ENCODE peak calls at places on chromosomes 3 and 15, in seven cellular contexts. K is CD4-positive, alpha-beta T cell; U is uterus; L is hepatocyte; W is HFF-Myc; N is cardiac muscle cell; C is adrenal gland. M is an unnamed sample.

GRCh38 chr3:58005662-58006061 is 2.6 kb upstream of the FLNB start:
- DNase-seq in U (no peak), C (no peak), K (no peak), N (peak), W (no peak), L (peak), M (no peak)

GRCh38 chr3:145248928-145249327 is 912.1 kb downstream of the PLOD2 start:
- DNase-seq in L (no peak), K (no peak), C (no peak), N (no peak), W (no peak), U (no peak), M (no peak)

GRCh38 chr3:105466495-105467080 is 99.9 kb downstream of the ALCAM start:
- DNase-seq in U (no peak), N (no peak), K (no peak), C (no peak), L (no peak), W (no peak), M (no peak)

GRCh38 chr3:128488995-128489859 is 3.8 kb downstream of the GATA2 start:
- DNase-seq in L (peak), C (no peak), K (no peak), N (peak), W (no peak), U (peak), M (peak)

GRCh38 chr3:10242182-10243065 is 5.8 kb upstream of the TATDN2 start:
- DNase-seq in K (peak), N (peak), C (no peak), L (no peak), U (no peak), W (no peak), M (peak)

GRCh38 chr3:186653984-186654383 is 11.8 kb upstream of the HRG start:
- DNase-seq in C (no peak), L (no peak), N (peak), K (no peak), U (no peak), W (no peak), M (no peak)

GRCh38 chr3:171236586-171237120 is 210.1 kb upstream of the SLC2A2 start:
- DNase-seq in U (no peak), N (no peak), K (no peak), L (no peak), W (no peak), C (no peak), M (no peak)

GRCh38 chr3:9067352-9067975 is 104.2 kb upstream of the RAD18 start:
- DNase-seq in N (peak), K (no peak), W (peak), C (no peak), L (peak), U (peak), M (peak)

GRCh38 chr3:127688416-127689265 is 15.9 kb downstream of the ABTB1 start:
- DNase-seq in N (peak), W (no peak), C (no peak), U (peak), K (no peak), L (peak), M (no peak)

GRCh38 chr3:146469206-146470017 is at the start of gene PLSCR2:
- DNase-seq in K (peak), N (peak), W (no peak), C (peak), U (peak), L (peak), M (peak)

GRCh38 chr15:71754660-71755059 is 55.7 kb upstream of the NR2E3 start:
- DNase-seq in C (no peak), N (no peak), K (no peak), W (no peak), U (no peak), L (no peak), M (no peak)

GRCh38 chr15:71753346-71753745 is 57.0 kb upstream of the NR2E3 start:
- DNase-seq in L (no peak), U (no peak), K (no peak), C (no peak), N (peak), W (peak), M (no peak)

GRCh38 chr15:71755092-71755491 is 55.3 kb upstream of the NR2E3 start:
- DNase-seq in W (no peak), K (no peak), L (no peak), N (no peak), C (no peak), U (no peak), M (no peak)

GRCh38 chr15:71752085-71752484 is 58.3 kb upstream of the NR2E3 start:
- DNase-seq in L (no peak), U (no peak), N (no peak), K (no peak), C (no peak), W (no peak), M (no peak)

DNA sequence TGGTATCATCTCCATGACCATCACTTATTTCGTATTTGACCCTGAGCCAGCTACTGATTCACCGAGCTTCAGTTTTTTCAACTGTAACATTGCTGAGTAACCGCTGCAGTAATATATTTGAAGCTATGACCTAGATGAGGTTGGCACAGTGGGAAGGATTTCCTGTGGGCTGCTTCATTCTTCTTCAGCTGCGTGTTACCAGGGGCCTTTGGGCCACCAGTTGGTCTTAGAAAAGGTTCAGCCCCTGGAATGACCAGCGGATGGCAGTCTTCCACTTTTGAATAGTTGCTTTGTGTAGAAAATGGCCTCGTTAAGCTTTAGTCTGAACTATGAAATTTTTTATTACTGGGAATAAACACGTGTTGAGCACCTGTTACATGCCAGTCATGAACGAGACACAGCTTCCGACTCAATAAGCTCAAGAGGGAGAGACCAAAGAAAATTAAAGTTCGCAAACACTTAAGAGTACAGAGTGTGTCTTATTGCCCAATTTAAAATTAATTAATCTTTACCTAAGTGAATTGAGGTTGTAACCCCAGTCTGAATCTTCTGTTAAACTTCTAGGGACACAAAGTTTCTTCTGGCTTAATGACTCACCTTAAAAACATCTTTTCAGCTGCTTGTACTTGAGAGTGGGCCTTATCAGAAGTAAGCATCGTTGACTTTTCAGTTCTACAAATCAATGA is 57.6 kb upstream of the NR2E3 start:
- DNase-seq in W (peak), K (no peak), N (peak), U (no peak), C (peak), L (peak), M (peak)
- TF ChIP-seq CTCF in W (peak), K (no peak), N (peak), U (no peak), C (no peak), L (peak), M (peak)

GRCh38 chr15:40893019-40893723 is 1.1 kb upstream of the VPS18 start:
- DNase-seq in K (no peak), L (no peak), U (no peak), N (no peak), C (no peak), W (no peak), M (no peak)

GRCh38 chr15:40892449-40893012 is 1.7 kb upstream of the VPS18 start:
- DNase-seq in L (no peak), U (no peak), W (no peak), N (no peak), K (no peak), C (no peak), M (no peak)

GRCh38 chr15:40891810-40892448 is 2.3 kb upstream of the VPS18 start:
- DNase-seq in N (peak), C (no peak), K (no peak), U (no peak), L (peak), W (no peak), M (peak)

GRCh38 chr15:40893733-40894688 is at the start of gene VPS18:
- DNase-seq in K (peak), L (peak), U (peak), W (peak), N (peak), C (peak), M (peak)

GRCh38 chr15:40894689-40895308 is 549 bp downstream of the VPS18 start:
- DNase-seq in U (peak), C (peak), L (peak), K (peak), W (no peak), N (peak), M (peak)
- TF ChIP-seq CTCF in U (no peak), C (peak), L (peak), K (peak), W (peak), N (peak), M (peak)

GRCh38 chr15:52805351-52806283 is 15.5 kb upstream of the ONECUT1 start:
- DNase-seq in U (no peak), N (no peak), C (no peak), W (no peak), K (no peak), L (no peak), M (no peak)
- TF ChIP-seq CTCF in U (no peak), N (peak), C (no peak), W (no peak), K (no peak), L (no peak), M (peak)

DNA sequence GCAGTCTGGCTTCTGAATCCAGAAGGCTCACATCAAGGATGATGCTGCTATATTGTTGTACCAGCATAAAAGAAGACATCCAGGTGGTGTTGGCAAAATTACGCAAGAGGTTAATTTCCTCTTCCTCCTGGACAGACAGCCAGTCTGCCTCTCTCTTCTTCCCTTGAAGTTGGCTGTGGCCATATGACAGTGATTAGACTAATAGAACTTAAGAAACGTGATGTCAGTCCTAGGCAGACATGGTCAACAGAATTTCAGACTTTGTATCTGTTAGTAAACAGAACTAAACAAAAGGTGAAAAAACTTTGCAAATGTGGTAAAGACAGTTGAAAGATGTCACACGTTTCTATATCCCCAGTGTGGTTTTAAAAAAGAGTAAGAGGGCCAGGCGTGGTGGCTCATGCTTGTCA is 465.2 kb upstream of the NR2F2 start:
- DNase-seq in N (no peak), W (no peak), K (no peak), L (no peak), U (no peak), C (no peak), M (no peak)
- TF ChIP-seq CTCF in N (no peak), W (no peak), K (no peak), L (no peak), U (no peak), C (no peak), M (no peak)

GRCh38 chr3:124298951-124299350 is 307.0 kb upstream of the ROPN1 start:
- DNase-seq in W (no peak), C (no peak), L (no peak), K (no peak), N (peak), U (no peak), M (no peak)

GRCh38 chr3:124297062-124297980 is 305.4 kb upstream of the ROPN1 start:
- DNase-seq in K (no peak), L (no peak), W (no peak), C (no peak), N (peak), U (no peak), M (no peak)

GRCh38 chr3:124300416-124300815 is 308.5 kb upstream of the ROPN1 start:
- DNase-seq in U (no peak), C (no peak), N (no peak), K (no peak), L (no peak), W (no peak), M (no peak)

GRCh38 chr3:124296416-124296815 is 304.5 kb upstream of the ROPN1 start:
- DNase-seq in K (no peak), C (no peak), L (no peak), N (no peak), U (no peak), W (no peak), M (no peak)

GRCh38 chr3:124299831-124300230 is 307.9 kb upstream of the ROPN1 start:
- DNase-seq in C (no peak), L (no peak), U (no peak), K (no peak), N (no peak), W (no peak), M (no peak)
- TF ChIP-seq CTCF in C (no peak), L (no peak), U (no peak), K (no peak), N (no peak), W (no peak), M (no peak)

GRCh38 chr3:194138098-194138474 is 2.1 kb downstream of the HES1 start:
- DNase-seq in N (no peak), W (no peak), L (no peak), K (no peak), C (no peak), U (no peak), M (no peak)
- TF ChIP-seq CTCF in N (no peak), W (no peak), L (no peak), K (no peak), C (no peak), U (no peak), M (no peak)

GRCh38 chr15:31332681-31333071 is 6.0 kb downstream of the KLF13 start:
- DNase-seq in L (no peak), N (no peak), K (no peak), W (no peak), C (no peak), U (no peak), M (no peak)

GRCh38 chr15:31333119-31333518 is 6.5 kb downstream of the KLF13 start:
- DNase-seq in C (no peak), K (no peak), W (no peak), U (no peak), L (no peak), N (no peak), M (no peak)

GRCh38 chr15:31330836-31331235 is 4.2 kb downstream of the KLF13 start:
- DNase-seq in W (no peak), U (no peak), K (no peak), C (no peak), N (no peak), L (no peak), M (no peak)

GRCh38 chr15:31331389-31331788 is 4.8 kb downstream of the KLF13 start:
- DNase-seq in C (no peak), K (no peak), N (no peak), U (no peak), L (no peak), W (no peak), M (no peak)

DNA sequence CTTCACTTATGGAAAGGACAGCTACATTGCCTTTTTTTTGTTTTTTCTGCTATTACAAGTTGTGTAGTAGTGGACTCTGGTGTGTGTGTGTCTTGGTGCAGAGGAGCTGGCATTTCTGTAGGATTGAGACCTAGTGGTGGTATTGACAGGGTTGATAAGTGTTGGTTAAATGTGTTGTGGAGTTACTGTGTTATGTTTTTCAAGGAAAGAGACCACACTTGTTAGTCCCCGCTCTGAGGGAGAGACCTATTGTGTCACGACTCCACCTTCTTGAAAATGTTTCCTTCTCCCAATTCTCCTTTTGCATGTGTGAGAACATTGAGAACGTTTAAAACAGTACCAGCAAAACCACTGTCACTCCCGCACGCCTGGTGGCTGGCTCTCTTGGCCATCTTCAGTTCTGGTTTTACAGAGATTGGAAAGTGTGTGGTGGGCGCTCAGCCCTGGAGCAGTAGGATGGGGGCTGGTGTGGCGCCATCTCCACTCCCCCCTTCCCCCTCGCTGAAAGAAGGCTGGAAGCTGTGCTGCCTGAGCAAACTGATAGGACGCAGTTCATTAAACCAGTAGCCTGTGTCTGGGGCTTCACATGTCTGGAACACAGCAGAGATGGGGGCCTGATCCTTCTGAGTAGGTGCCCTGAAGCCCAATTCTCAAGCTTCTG is 5.5 kb downstream of the KLF13 start:
- DNase-seq in W (no peak), C (no peak), U (no peak), L (no peak), N (no peak), K (no peak), M (no peak)
- TF ChIP-seq CTCF in W (no peak), C (no peak), U (no peak), L (no peak), N (no peak), K (no peak), M (no peak)